ENCODE peak calls at places on chromosomes 1 and 21, in ten cellular contexts. G is SJSA1; X is RWPE1; W is fibroblast of mammary gland; F is T-cell; L is islet precursor cell; I is LoVo; Q is pancreas; V is bronchial epithelial cell; H is activated T-helper 1 cell treated with anti-CD3 and anti-CD28 coated beads, Interleukin-2, amount 50 U/mL, for 16 hours. D is an unnamed sample.

GRCh38 chr21:26124896-26125295 is 45.7 kb downstream of the APP start:
- DNase-seq in L (no peak), X (no peak), G (no peak), W (no peak), V (peak; percentile 41), Q (peak; percentile 27), I (no peak), F (no peak), H (no peak), D (no peak)

GRCh38 chr21:25657140-25657539 is 18.1 kb downstream of the JAM2 start:
- DNase-seq in I (no peak), V (peak; percentile 37), G (no peak), X (no peak), Q (no peak), H (no peak), F (no peak), W (no peak), L (no peak), D (no peak)

GRCh38 chr1:30596891-30597290 is 126.5 kb downstream of the MATN1 start:
- DNase-seq in V (no peak), I (no peak), G (no peak), H (no peak), X (no peak), F (no peak), L (peak; percentile 37), W (no peak), Q (no peak), D (no peak)

GRCh38 chr21:19922122-19922521 is 1076.1 kb upstream of the NCAM2 start:
- DNase-seq in V (no peak), Q (no peak), W (no peak), X (no peak), L (no peak), I (no peak), G (no peak), F (no peak), H (no peak), D (no peak)

GRCh38 chr1:15958111-15958510 is 17.8 kb downstream of the ZBTB17 start:
- DNase-seq in I (no peak), L (no peak), V (no peak), G (no peak), H (no peak), Q (no peak), X (no peak), W (no peak), F (no peak), D (no peak)

GRCh38 chr1:198128528-198128927 is 28.3 kb upstream of the NEK7 start:
- DNase-seq in I (no peak), V (peak; percentile 61), F (no peak), L (no peak), X (no peak), Q (no peak), G (no peak), H (no peak), W (peak; percentile 17), D (no peak)

GRCh38 chr1:204320413-204320812 is 39.3 kb downstream of the PLEKHA6 start:
- DNase-seq in W (peak; percentile 70), I (no peak), L (peak; percentile 87), F (no peak), Q (no peak), G (peak; percentile 80), X (peak; percentile 52), H (no peak), V (peak; percentile 89), D (no peak)

GRCh38 chr1:225848044-225848955 is 33.9 kb downstream of the TMEM63A start:
- DNase-seq in I (no peak), V (no peak), F (peak; percentile 50), W (peak; percentile 30), G (no peak), H (no peak), X (no peak), L (peak; percentile 54), Q (no peak), D (no peak)

GRCh38 chr1:212433577-212434462 is 1.1 kb downstream of the NENF start:
- DNase-seq in X (no peak), G (no peak), H (no peak), L (no peak), W (no peak), I (no peak), F (no peak), Q (no peak), V (no peak), D (no peak)

GRCh38 chr1:40988280-40988679 is 8.8 kb downstream of the CTPS1 start:
- DNase-seq in V (no peak), I (no peak), H (no peak), X (no peak), Q (no peak), W (no peak), L (no peak), F (no peak), G (no peak), D (no peak)